ENCODE peak calls at places on chromosomes 13 and 19, in eight cellular contexts. A, B, C, H, T, V, M and O are unnamed samples.

GRCh38 chr19:10294368-10294697 is 4.6 kb downstream of the ICAM5 start:
- DNase-seq in M (no peak), B (no peak), T (no peak), A (no peak), V (no peak), H (no peak), C (no peak), O (no peak)

GRCh38 chr19:4967738-4968461 is 1.0 kb upstream of the KDM4B start:
- DNase-seq in C (no peak), T (peak), M (no peak), H (no peak), V (no peak), B (peak), A (no peak), O (peak)

GRCh38 chr19:38004505-38005223 is 97.7 kb downstream of the SIPA1L3 start:
- DNase-seq in B (peak), V (peak), A (peak), H (peak), C (peak), M (peak), T (peak), O (peak)

GRCh38 chr13:21616880-21617279 is 12.9 kb upstream of the MICU2 start:
- DNase-seq in C (no peak), A (no peak), T (no peak), V (no peak), H (no peak), M (no peak), B (no peak), O (no peak)

GRCh38 chr13:47249296-47249695 is 352.4 kb upstream of the HTR2A start:
- DNase-seq in C (no peak), T (peak), A (no peak), H (no peak), V (no peak), M (no peak), B (no peak), O (no peak)

GRCh38 chr19:16371540-16371986 is 46.9 kb downstream of the KLF2 start:
- DNase-seq in B (no peak), V (no peak), M (no peak), A (peak), C (peak), T (no peak), H (peak), O (no peak)

GRCh38 chr13:42894765-42895181 is 97.3 kb downstream of the EPSTI1 start:
- DNase-seq in H (no peak), C (peak), M (no peak), A (no peak), V (no peak), T (peak), B (peak), O (peak)

GRCh38 chr13:31038834-31039552 is 106.5 kb downstream of the TEX26 start:
- DNase-seq in C (no peak), M (no peak), T (peak), B (peak), H (no peak), V (no peak), A (no peak), O (no peak)

GRCh38 chr13:114282143-114282685 is 813 bp downstream of the UPF3A start:
- DNase-seq in M (peak), T (peak), A (peak), H (peak), B (no peak), V (no peak), C (peak), O (no peak)

GRCh38 chr13:35367586-35367985 is 108.9 kb downstream of the MAB21L1 start:
- DNase-seq in H (no peak), M (no peak), T (no peak), A (no peak), C (no peak), V (no peak), B (no peak), O (no peak)

GRCh38 chr19:13726323-13726722 is 38.0 kb upstream of the MRI1 start:
- DNase-seq in T (no peak), H (no peak), V (no peak), M (no peak), A (no peak), B (no peak), C (no peak), O (no peak)

GRCh38 chr13:28185256-28185655 is 46.9 kb downstream of the PAN3 start:
- DNase-seq in A (no peak), H (no peak), C (no peak), B (peak), T (no peak), M (no peak), V (no peak), O (no peak)

GRCh38 chr13:113613789-113614379 is 29.3 kb downstream of the TFDP1 start:
- DNase-seq in V (no peak), A (no peak), H (no peak), C (no peak), B (no peak), M (no peak), T (no peak), O (no peak)

GRCh38 chr19:8363803-8364771 is at the start of gene ANGPTL4:
- DNase-seq in V (peak), A (peak), B (peak), M (peak), C (peak), T (peak), H (peak), O (peak)

GRCh38 chr13:77500094-77500493 is 35.4 kb upstream of the SCEL start:
- DNase-seq in C (no peak), H (no peak), T (no peak), B (no peak), M (no peak), A (no peak), V (no peak), O (no peak)

GRCh38 chr19:46840157-46840942 is 10.3 kb downstream of the AP2S1 start:
- DNase-seq in V (no peak), M (peak), B (peak), T (peak), H (no peak), C (no peak), A (no peak), O (peak)

GRCh38 chr13:44932850-44933251 is 56.4 kb downstream of the NUFIP1 start:
- DNase-seq in A (no peak), H (no peak), B (peak), V (no peak), M (no peak), T (peak), C (peak), O (peak)

GRCh38 chr19:8505680-8506401 is 3.4 kb upstream of the PRAM1 start:
- DNase-seq in V (peak), M (peak), C (peak), A (peak), H (peak), T (peak), B (peak), O (peak)

GRCh38 chr13:32059511-32059984 is 28.0 kb downstream of the FRY start:
- DNase-seq in B (no peak), M (no peak), C (no peak), V (no peak), A (no peak), T (no peak), H (no peak), O (no peak)

GRCh38 chr13:66312312-66313087 is 917.6 kb downstream of the PCDH9 start:
- DNase-seq in A (no peak), V (no peak), C (no peak), T (peak), M (no peak), H (no peak), B (peak), O (peak)

GRCh38 chr19:42634409-42635232 is 39.9 kb upstream of the CEACAM8 start:
- DNase-seq in V (no peak), M (no peak), H (no peak), T (peak), C (no peak), A (no peak), B (peak), O (peak)

GRCh38 chr13:40115456-40115855 is 460.0 kb downstream of the COG6 start:
- DNase-seq in B (peak), V (no peak), C (no peak), T (no peak), M (no peak), H (no peak), A (no peak), O (no peak)

GRCh38 chr13:48126944-48127814 is 32.3 kb upstream of the MED4 start:
- DNase-seq in B (peak), T (peak), V (peak), H (peak), M (peak), C (peak), A (peak), O (peak)

GRCh38 chr19:18852634-18853033 is 20.9 kb downstream of the UPF1 start:
- DNase-seq in B (no peak), M (no peak), V (no peak), C (no peak), T (no peak), A (no peak), H (no peak), O (peak)

GRCh38 chr13:31807090-31807541 is 67.8 kb downstream of the RXFP2 start:
- DNase-seq in H (no peak), T (peak), V (no peak), A (no peak), C (no peak), M (no peak), B (peak), O (peak)

GRCh38 chr19:33720691-33721682 is 75.7 kb upstream of the KCTD15 start:
- DNase-seq in T (no peak), M (no peak), V (no peak), C (no peak), A (no peak), B (no peak), H (no peak), O (peak)

GRCh38 chr19:51803965-51804364 is 9.0 kb downstream of the FPR3 start:
- DNase-seq in V (no peak), M (no peak), A (no peak), T (no peak), C (no peak), B (peak), H (no peak), O (no peak)

GRCh38 chr13:99434258-99434788 is 66.9 kb upstream of the TM9SF2 start:
- DNase-seq in B (no peak), H (no peak), A (no peak), C (no peak), V (no peak), M (no peak), T (no peak), O (no peak)

GRCh38 chr13:53191091-53191490 is 162.5 kb downstream of the OLFM4 start:
- DNase-seq in V (no peak), H (no peak), T (peak), M (no peak), A (no peak), B (peak), C (no peak), O (peak)

DNA sequence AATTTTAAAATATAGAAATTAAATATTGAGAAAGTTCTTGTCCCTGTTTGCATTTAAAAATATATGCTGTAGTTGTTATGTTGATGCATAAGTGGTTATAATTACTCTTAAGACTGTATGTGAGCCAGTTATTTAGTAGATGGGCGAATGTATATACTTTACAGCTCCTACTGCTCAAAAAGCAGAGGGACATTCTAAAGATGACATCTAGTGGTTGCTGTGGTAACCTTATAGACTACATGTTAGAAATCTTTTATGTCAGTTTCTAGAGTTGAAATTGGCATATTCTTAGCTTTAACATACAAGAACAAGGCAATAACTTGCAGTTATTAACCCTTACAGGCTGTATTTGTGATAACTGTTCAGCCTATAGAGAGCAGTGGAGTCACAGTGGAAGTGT is 160.5 kb downstream of the OLFM4 start:
- DNase-seq in A (no peak), H (no peak), B (no peak), C (no peak), T (no peak), M (no peak), V (no peak), O (no peak)
- TF ChIP-seq CTCF in A (no peak), H (no peak), B (no peak), C (no peak), T (no peak), M (no peak), V (no peak), O (no peak)

GRCh38 chr19:36331353-36332228 is 47.4 kb downstream of the ZFP14 start:
- DNase-seq in M (peak), A (peak), H (peak), T (peak), C (peak), B (peak), V (peak), O (peak)

GRCh38 chr19:36330226-36330625 is 48.8 kb downstream of the ZFP14 start:
- DNase-seq in A (no peak), H (no peak), B (no peak), V (no peak), M (no peak), C (no peak), T (no peak), O (no peak)
- H3K4me3 ChIP-seq in A (no peak), H (no peak), B (peak), V (no peak), M (no peak), C (no peak), T (no peak), O (peak)

DNA sequence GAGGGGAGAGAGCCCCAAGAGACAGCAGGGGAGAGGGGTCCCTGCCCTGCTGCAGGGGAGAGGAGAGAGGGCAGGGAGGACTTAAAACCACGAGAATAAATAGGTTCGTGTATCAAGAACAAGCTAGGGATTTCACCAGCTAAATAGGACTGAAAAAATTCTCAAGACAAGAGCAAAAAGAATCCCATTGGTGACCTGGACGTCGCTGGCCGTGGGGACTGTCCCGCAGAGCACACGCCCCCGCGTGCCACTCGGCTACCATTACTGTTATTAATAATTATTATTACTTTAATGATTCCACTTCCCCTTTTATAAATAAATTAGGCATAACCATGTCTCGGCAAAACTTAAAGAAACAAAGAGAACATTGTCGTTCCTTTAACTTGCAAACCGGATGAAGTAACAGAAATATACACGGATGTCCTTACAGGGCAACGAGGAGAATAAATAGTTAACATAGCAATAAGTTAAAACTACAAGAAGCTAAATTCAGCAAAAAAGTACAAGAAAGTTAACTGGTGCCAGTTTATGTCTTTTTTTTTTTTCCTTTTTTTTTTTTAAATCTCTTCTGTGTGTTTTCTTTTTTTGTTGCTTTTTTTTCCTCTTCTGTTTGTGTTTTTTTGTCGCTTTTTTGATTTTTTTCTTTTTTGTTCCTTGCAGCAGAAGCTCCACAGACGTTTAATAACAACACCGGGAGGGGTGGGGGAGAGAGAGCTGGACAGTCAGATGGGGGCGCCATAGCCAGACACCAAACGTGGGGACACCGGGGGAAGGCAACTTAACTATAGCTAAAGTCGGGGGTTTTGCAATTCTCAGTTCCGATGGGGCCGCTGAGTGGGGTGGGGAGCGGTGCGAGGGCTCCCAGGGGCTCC is 16.7 kb downstream of the PRKCSH start:
- DNase-seq in H (no peak), C (no peak), T (no peak), M (no peak), A (no peak), V (no peak), B (peak), O (no peak)
- TF ChIP-seq CTCF in H (no peak), C (no peak), T (no peak), M (no peak), A (no peak), V (no peak), B (peak), O (no peak)

DNA sequence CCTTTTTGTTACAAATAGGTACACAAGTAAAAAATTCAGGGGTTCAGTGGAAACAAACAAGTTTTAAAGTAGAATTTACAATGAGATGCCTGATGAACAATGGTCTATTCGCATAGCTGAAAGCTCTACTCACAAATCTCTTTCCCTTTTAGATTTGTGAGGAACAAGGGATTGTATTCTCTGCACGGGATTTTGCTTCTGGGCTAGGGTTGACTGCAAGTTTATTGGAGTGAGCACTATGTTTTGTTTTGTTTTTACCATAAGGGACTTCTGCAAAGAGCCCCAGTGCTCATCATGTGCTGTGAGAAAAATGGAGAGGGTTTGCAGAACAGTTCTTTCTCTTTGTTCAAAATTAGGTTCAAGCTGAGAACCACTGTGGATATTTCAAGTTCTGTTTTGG is 160.5 kb downstream of the DLEU7 start:
- DNase-seq in H (no peak), B (no peak), C (no peak), V (no peak), A (no peak), T (no peak), M (no peak), O (no peak)
- H3K4me3 ChIP-seq in H (no peak), B (no peak), C (no peak), V (no peak), A (no peak), T (no peak), M (no peak), O (no peak)

DNA sequence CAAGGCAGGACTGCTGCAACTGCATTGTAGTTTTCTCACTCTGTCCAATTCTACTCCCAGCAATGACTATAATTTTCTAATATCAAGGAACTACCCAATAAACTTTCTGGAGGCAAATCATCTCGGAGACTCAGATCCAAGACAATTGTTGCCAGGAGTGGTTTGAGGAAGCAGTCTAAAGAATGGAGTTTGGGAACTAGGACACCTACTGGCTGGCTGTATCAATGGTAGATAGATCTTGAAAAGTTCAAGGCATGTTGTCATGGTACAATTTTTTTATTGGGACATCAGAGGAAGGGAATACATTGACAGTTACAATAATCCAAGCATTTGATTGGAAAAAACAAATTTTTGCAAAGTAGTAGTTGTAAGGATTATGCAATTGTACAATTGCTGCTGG is 648.3 kb upstream of the SLITRK6 start:
- DNase-seq in B (no peak), A (no peak), C (no peak), M (no peak), H (no peak), T (no peak), V (no peak), O (no peak)
- TF ChIP-seq CTCF in B (no peak), A (no peak), C (no peak), M (no peak), H (no peak), T (no peak), V (no peak), O (no peak)

GRCh38 chr13:27012482-27013197 is 159.0 kb downstream of the USP12 start:
- DNase-seq in V (no peak), C (no peak), B (peak), M (no peak), H (no peak), T (peak), A (no peak), O (peak)

GRCh38 chr13:27007166-27007565 is 164.4 kb downstream of the USP12 start:
- DNase-seq in M (no peak), H (no peak), T (no peak), B (no peak), C (no peak), V (no peak), A (no peak), O (no peak)

GRCh38 chr13:27008733-27009132 is 162.9 kb downstream of the USP12 start:
- DNase-seq in T (no peak), C (no peak), M (no peak), H (no peak), V (no peak), B (no peak), A (no peak), O (no peak)

GRCh38 chr13:27014406-27015359 is 156.9 kb downstream of the USP12 start:
- DNase-seq in A (no peak), M (no peak), V (no peak), B (no peak), T (no peak), H (no peak), C (no peak), O (no peak)

GRCh38 chr13:27011661-27012060 is 159.9 kb downstream of the USP12 start:
- DNase-seq in H (no peak), M (no peak), V (no peak), C (no peak), T (no peak), B (no peak), A (no peak), O (no peak)
- H3K4me3 ChIP-seq in H (no peak), M (no peak), V (no peak), C (no peak), T (no peak), B (no peak), A (no peak), O (no peak)

GRCh38 chr13:89910166-89910565 is 1437.3 kb upstream of the MIR17HG start:
- DNase-seq in T (no peak), M (no peak), H (no peak), V (no peak), A (no peak), B (no peak), C (no peak), O (no peak)
- TF ChIP-seq CTCF in T (no peak), M (no peak), H (no peak), V (no peak), A (no peak), B (no peak), C (no peak), O (no peak)

DNA sequence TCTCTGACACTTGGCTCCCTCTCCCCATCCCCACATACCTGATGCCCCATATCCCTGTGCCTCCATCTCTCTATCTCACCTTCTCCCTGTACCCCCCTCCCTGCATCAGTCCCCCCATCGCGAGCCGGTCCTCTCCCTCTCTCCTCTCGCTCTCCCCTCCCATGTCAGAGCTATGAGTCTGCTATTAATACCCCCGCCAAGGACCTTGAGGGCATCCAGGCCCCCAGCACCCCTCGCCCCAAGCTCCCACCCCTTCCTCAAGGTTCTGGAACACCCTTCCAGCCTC is 1.6 kb downstream of the GRIN2D start:
- DNase-seq in C (no peak), A (no peak), M (no peak), H (no peak), T (no peak), V (no peak), B (no peak), O (no peak)
- H3K4me3 ChIP-seq in C (no peak), A (no peak), M (no peak), H (no peak), T (no peak), V (no peak), B (no peak), O (no peak)

DNA sequence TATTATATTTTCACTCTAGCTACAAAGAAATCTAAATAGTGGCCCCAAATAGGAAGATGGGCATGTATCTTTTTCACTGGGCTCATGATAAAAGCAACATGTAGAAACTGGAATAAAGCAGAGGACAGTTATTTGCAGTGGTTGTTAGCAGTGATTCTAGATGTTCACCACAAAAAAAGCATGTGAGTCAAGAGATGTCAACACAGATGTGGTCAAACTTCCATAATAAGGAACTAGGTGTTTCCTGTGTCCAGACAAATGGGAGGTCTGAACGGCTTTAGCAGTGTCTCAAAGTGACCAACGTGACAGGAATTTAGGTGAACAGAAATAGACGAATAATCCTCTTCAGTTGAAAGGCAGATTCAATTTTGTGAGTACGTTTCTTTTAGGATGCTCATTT is 162.7 kb downstream of the TBC1D4 start:
- DNase-seq in C (no peak), V (no peak), T (peak), A (no peak), H (no peak), B (no peak), M (no peak), O (peak)
- TF ChIP-seq CTCF in C (no peak), V (no peak), T (no peak), A (no peak), H (no peak), B (no peak), M (no peak), O (no peak)

GRCh38 chr19:35848486-35848885 is 3.8 kb downstream of the NPHS1 start:
- DNase-seq in V (no peak), T (no peak), B (no peak), M (no peak), C (no peak), H (no peak), A (no peak), O (no peak)
- H3K4me3 ChIP-seq in V (no peak), T (no peak), B (no peak), M (no peak), C (no peak), H (no peak), A (no peak), O (no peak)